ENCODE peak calls at places on chromosomes 1 and 21, in eight cellular contexts. R is stomach, T is iPS DF 6.9, H is uterus, F is fibroblast of lung, C is gastrocnemius medialis, Y is lower lobe of right lung, Q is cardiac muscle cell. J is an unnamed sample.

GRCh38 chr1:156115514-156116374 is 1.2 kb downstream of the LMNA start:
- DNase-seq in R (peak; percentile 62), T (no peak), H (peak; percentile 74), F (peak; percentile 56), C (no peak), Y (peak; percentile 79), Q (peak; percentile 86), J (peak; percentile 76)

GRCh38 chr1:29584816-29585600 is 348.7 kb downstream of the PTPRU start:
- DNase-seq in R (no peak), T (no peak), H (no peak), F (peak; percentile 75), C (no peak), Y (no peak), Q (no peak), J (no peak)

GRCh38 chr1:65958561-65959350 is 166.1 kb downstream of the PDE4B start:
- DNase-seq in R (no peak), T (peak; percentile 29), H (no peak), F (peak; percentile 30), C (no peak), Y (peak; percentile 50), Q (peak; percentile 71), J (no peak)

GRCh38 chr1:6776895-6777294 is 8.4 kb upstream of the CAMTA1 start:
- DNase-seq in R (no peak), T (no peak), H (no peak), F (no peak), C (no peak), Y (no peak), Q (no peak), J (no peak)

GRCh38 chr1:29698033-29698432 is 461.7 kb downstream of the PTPRU start:
- DNase-seq in R (no peak), T (no peak), H (no peak), F (peak; percentile 75), C (no peak), Y (no peak), Q (peak; percentile 82), J (no peak)

GRCh38 chr1:63593887-63594617 is 841 bp downstream of the PGM1 start:
- DNase-seq in R (peak; percentile 77), T (no peak), H (peak; percentile 43), F (peak; percentile 76), C (peak; percentile 81), Y (peak; percentile 88), Q (peak; percentile 81), J (peak; percentile 83)

GRCh38 chr1:219580019-219580676 is 32.8 kb downstream of the ZC3H11B start:
- DNase-seq in R (no peak), T (no peak), H (no peak), F (peak; percentile 40), C (no peak), Y (no peak), Q (no peak), J (no peak)

GRCh38 chr1:111199881-111200801 is at the start of gene DENND2D:
- DNase-seq in R (peak; percentile 88), T (no peak), H (peak; percentile 27), F (no peak), C (peak; percentile 44), Y (peak; percentile 76), Q (no peak), J (peak; percentile 74)

GRCh38 chr1:153540394-153541361 is at the start of gene S100A5:
- DNase-seq in R (no peak), T (no peak), H (no peak), F (peak; percentile 78), C (no peak), Y (no peak), Q (peak; percentile 35), J (no peak)

GRCh38 chr1:180165509-180166435 is 11.1 kb downstream of the QSOX1 start:
- DNase-seq in R (peak; percentile 44), T (no peak), H (no peak), F (no peak), C (peak; percentile 81), Y (no peak), Q (no peak), J (no peak)

GRCh38 chr1:63142001-63142400 is 180.4 kb upstream of the FOXD3 start:
- DNase-seq in R (no peak), T (no peak), H (no peak), F (no peak), C (no peak), Y (no peak), Q (no peak), J (no peak)

GRCh38 chr1:192080671-192081070 is 77.6 kb upstream of the RGS18 start:
- DNase-seq in R (no peak), T (no peak), H (no peak), F (no peak), C (no peak), Y (no peak), Q (peak; percentile 1), J (no peak)

GRCh38 chr21:34306246-34306645 is 57.6 kb upstream of the KCNE2 start:
- DNase-seq in R (no peak), T (no peak), H (no peak), F (no peak), C (no peak), Y (no peak), Q (no peak), J (no peak)

GRCh38 chr1:204102029-204102611 is 29.2 kb downstream of the SOX13 start:
- DNase-seq in R (no peak), T (no peak), H (no peak), F (no peak), C (no peak), Y (no peak), Q (no peak), J (no peak)

GRCh38 chr1:188062456-188062855 is 1233.7 kb downstream of the PLA2G4A start:
- DNase-seq in R (no peak), T (no peak), H (no peak), F (peak; percentile 24), C (no peak), Y (no peak), Q (peak; percentile 27), J (no peak)

GRCh38 chr1:188061881-188062280 is 1233.1 kb downstream of the PLA2G4A start:
- DNase-seq in R (no peak), T (no peak), H (no peak), F (no peak), C (no peak), Y (no peak), Q (no peak), J (no peak)

GRCh38 chr1:188055921-188056505 is 1227.3 kb downstream of the PLA2G4A start:
- DNase-seq in R (no peak), T (no peak), H (no peak), F (peak; percentile 40), C (no peak), Y (no peak), Q (peak; percentile 11), J (no peak)

DNA sequence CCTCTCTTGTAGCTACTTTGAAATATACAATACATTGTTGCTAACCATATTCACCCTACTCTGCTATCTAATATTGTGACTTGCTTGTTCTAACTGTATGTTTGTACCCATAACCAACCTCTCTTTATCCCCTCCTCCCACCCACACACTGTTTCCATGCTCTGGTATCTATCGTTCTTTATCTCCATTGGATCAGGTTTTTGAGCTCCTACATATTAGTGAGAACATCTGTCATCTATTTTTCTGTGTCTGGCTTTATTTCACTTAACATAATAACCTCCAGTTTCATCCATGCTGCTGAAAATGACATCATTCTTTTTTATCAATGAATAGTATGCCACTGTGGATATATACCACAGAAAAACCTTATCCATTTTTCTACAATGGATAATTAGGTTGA is 1230.1 kb downstream of the PLA2G4A start:
- DNase-seq in R (no peak), T (no peak), H (no peak), F (no peak), C (no peak), Y (no peak), Q (no peak), J (no peak)
- H3K27ac ChIP-seq in R (no peak overlapping the region), T (no peak overlapping the region), H (no peak overlapping the region), F (no peak overlapping the region), C (no peak overlapping the region), Y (no peak overlapping the region), Q (no peak overlapping the region), J (no peak overlapping the region)

DNA sequence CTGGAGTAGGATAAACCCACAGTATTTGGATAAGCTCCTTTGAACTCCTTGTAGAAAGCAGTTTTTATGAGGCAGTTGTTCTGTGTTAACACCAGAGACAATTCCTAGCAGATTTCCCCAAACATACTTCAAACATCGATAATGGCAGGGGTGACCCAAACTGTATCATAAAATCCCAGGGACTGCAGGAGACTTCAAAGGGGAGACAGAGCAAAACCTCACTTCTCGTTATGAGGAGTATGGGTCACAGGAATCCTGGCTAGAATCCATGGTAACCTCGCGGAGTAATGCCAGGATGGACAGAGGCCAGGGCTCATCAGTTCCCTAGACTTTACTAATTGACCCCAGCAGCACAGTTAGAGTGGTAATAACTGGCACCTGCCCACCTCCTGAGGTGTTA is 148.0 kb downstream of the DHRS3 start:
- DNase-seq in R (no peak), T (no peak), H (no peak), F (no peak), C (no peak), Y (no peak), Q (no peak), J (no peak)
- H3K4me1 ChIP-seq in R (peaks cover 58% of the 10 kb centered on the region), T (no peaks in the 10 kb centered on the region), H (peaks cover 10% of the 10 kb centered on the region), F (peaks cover 7% of the 10 kb centered on the region), C (peaks cover 80% of the 10 kb centered on the region), Y (peaks cover 59% of the 10 kb centered on the region), Q (peaks cover 43% of the 10 kb centered on the region), J (no peaks in the 10 kb centered on the region)

GRCh38 chr1:98981917-98982513 is 22.6 kb downstream of the PLPPR5 start:
- DNase-seq in R (no peak), T (no peak), H (no peak), F (peak; percentile 45), C (no peak), Y (no peak), Q (peak; percentile 39), J (no peak)

GRCh38 chr1:98988906-98989603 is 15.6 kb downstream of the PLPPR5 start:
- DNase-seq in R (no peak), T (no peak), H (no peak), F (peak; percentile 63), C (no peak), Y (no peak), Q (peak; percentile 11), J (no peak)

GRCh38 chr1:98991127-98992003 is 13.3 kb downstream of the PLPPR5 start:
- DNase-seq in R (no peak), T (no peak), H (no peak), F (peak; percentile 96), C (no peak), Y (no peak), Q (peak; percentile 73), J (no peak)

DNA sequence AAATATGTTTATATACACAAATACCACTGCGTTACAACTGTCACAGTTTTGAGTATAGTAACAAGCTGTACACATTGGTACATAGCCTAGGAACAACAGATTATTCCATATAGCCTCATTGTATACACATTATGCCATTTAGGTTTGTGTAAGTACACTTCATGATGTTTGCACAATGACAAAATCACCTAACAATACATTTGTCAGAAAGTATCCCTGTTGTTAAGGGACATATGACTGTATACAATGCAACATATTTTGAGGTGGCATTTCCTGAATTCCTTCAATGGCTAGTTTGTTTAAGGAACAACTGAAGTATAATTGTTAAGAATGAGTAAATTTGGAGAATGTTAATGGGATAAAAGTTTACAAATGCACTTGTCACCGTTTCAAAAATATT is 19.0 kb downstream of the PLPPR5 start:
- DNase-seq in R (no peak), T (no peak), H (no peak), F (no peak), C (no peak), Y (no peak), Q (no peak), J (no peak)
- H3K27ac ChIP-seq in R (no peak overlapping the region), T (no peak overlapping the region), H (no peak overlapping the region), F (no peak overlapping the region), C (no peak overlapping the region), Y (no peak overlapping the region), Q (no peak overlapping the region), J (no peak overlapping the region)

GRCh38 chr1:99652881-99653281 is 7.0 kb downstream of the PALMD start:
- DNase-seq in R (no peak), T (no peak), H (no peak), F (peak; percentile 82), C (no peak), Y (no peak), Q (peak; percentile 24), J (no peak)
- H3K4me1 ChIP-seq in R (no peaks in the 10 kb centered on the region), T (peaks cover 1% of the 10 kb centered on the region), H (no peaks in the 10 kb centered on the region), F (no peaks in the 10 kb centered on the region), C (peaks cover 93% of the 10 kb centered on the region), Y (no peaks in the 10 kb centered on the region), Q (no peaks in the 10 kb centered on the region), J (no peaks in the 10 kb centered on the region)

J was measured in tibial artery.